ENCODE peak calls at places on chromosomes 3 and 15, in five cellular contexts. O is Panc1, Z is head of caudate nucleus, V is mucosa of gallbladder, B is T-helper 9 cell. D is an unnamed sample.

GRCh38 chr3:37492977-37493471 is 318.6 kb upstream of the LRRFIP2 start:
- DNase-seq in B (no peak), O (no peak), Z (no peak), V (no peak), D (peak)

GRCh38 chr15:89192771-89193170 is 28.6 kb downstream of the RLBP1 start:
- DNase-seq in B (no peak), O (no peak), Z (no peak), V (no peak), D (no peak)

GRCh38 chr15:39419651-39420050 is 161.2 kb upstream of the THBS1 start:
- DNase-seq in B (no peak), O (no peak), V (no peak), Z (no peak), D (no peak)

GRCh38 chr3:39101022-39101689 is 6.3 kb downstream of the GORASP1 start:
- DNase-seq in Z (no peak), B (peak), O (no peak), V (no peak), D (no peak)

GRCh38 chr15:93035953-93036810 is 52.8 kb downstream of the RGMA start:
- DNase-seq in Z (no peak), B (peak), O (no peak), V (no peak), D (no peak)

GRCh38 chr15:88564741-88565140 is 18.3 kb upstream of the DET1 start:
- DNase-seq in V (no peak), B (no peak), O (no peak), Z (no peak), D (no peak)

GRCh38 chr3:169929830-169930519 is 18.6 kb downstream of the SAMD7 start:
- DNase-seq in V (no peak), Z (no peak), B (no peak), O (no peak), D (no peak)

GRCh38 chr3:48232734-48233133 is 8.2 kb upstream of the ZNF589 start:
- DNase-seq in B (no peak), V (peak), O (no peak), Z (peak), D (peak)

GRCh38 chr3:74089854-74090253 is 465.1 kb upstream of the PDZRN3 start:
- DNase-seq in O (no peak), Z (no peak), B (no peak), V (no peak), D (no peak)

GRCh38 chr3:106758459-106758858 is 618.8 kb upstream of the CCDC54 start:
- DNase-seq in V (no peak), Z (no peak), O (no peak), B (no peak), D (no peak)

GRCh38 chr3:55750525-55750924 is 263.4 kb upstream of the WNT5A start:
- DNase-seq in V (no peak), Z (no peak), B (no peak), O (no peak), D (no peak)

GRCh38 chr3:149588909-149589308 is 68.9 kb downstream of the WWTR1 start:
- DNase-seq in B (no peak), Z (no peak), O (no peak), V (no peak), D (no peak)

GRCh38 chr3:109018828-109019227 is 65.1 kb upstream of the GUCA1C start:
- DNase-seq in V (no peak), Z (no peak), O (no peak), B (no peak), D (no peak)

GRCh38 chr3:194556086-194557056 is 69.6 kb upstream of the ATP13A3 start:
- DNase-seq in V (no peak), Z (no peak), O (no peak), B (no peak), D (no peak)

GRCh38 chr15:31472636-31473383 is 146.2 kb downstream of the KLF13 start:
- DNase-seq in V (no peak), B (no peak), O (no peak), Z (no peak), D (no peak)

GRCh38 chr3:78867409-78868372 is 900.1 kb downstream of the ROBO1 start:
- DNase-seq in V (no peak), B (no peak), O (no peak), Z (no peak), D (no peak)

GRCh38 chr3:170839518-170840100 is 30.4 kb downstream of the RPL22L1 start:
- DNase-seq in O (no peak), Z (no peak), B (no peak), V (no peak), D (no peak)

GRCh38 chr15:70152070-70152480 is 54.4 kb upstream of the TLE3 start:
- DNase-seq in V (peak), Z (no peak), O (no peak), B (no peak), D (no peak)

GRCh38 chr3:157938154-157938774 is 168.0 kb downstream of the SHOX2 start:
- DNase-seq in Z (no peak), V (no peak), O (no peak), B (no peak), D (no peak)

GRCh38 chr15:39301589-39301999 is 279.3 kb upstream of the THBS1 start:
- DNase-seq in B (no peak), V (no peak), O (no peak), Z (no peak), D (no peak)